ENCODE peak calls at places on chromosomes 7 and 10, in six cellular contexts. One of them, this sample, is unnamed.

GRCh38 chr10:15897282-15897681 is 37.0 kb upstream of the MINDY3 start:
- DNase-seq in tibial nerve: no peak
- DNase-seq in posterior vena cava: no peak
- DNase-seq in naive thymus-derived CD8-positive, alpha-beta T cell: no peak
- DNase-seq in GM20000: no peak
- DNase-seq in skeletal muscle cell: peak; percentile 26
- DNase-seq in this sample: no peak

GRCh38 chr10:62501547-62501946 is 127.4 kb downstream of the ZNF365 start:
- DNase-seq in tibial nerve: no peak
- DNase-seq in naive thymus-derived CD8-positive, alpha-beta T cell: no peak
- DNase-seq in skeletal muscle cell: no peak
- DNase-seq in posterior vena cava: no peak
- DNase-seq in GM20000: no peak
- DNase-seq in this sample: no peak

GRCh38 chr7:143931739-143932138 is 3.3 kb upstream of the OR2F2 start:
- DNase-seq in skeletal muscle cell: no peak
- DNase-seq in posterior vena cava: no peak
- DNase-seq in GM20000: no peak
- DNase-seq in naive thymus-derived CD8-positive, alpha-beta T cell: no peak
- DNase-seq in tibial nerve: no peak
- DNase-seq in this sample: no peak

GRCh38 chr7:47669178-47669878 is 87.4 kb upstream of the TNS3 start:
- DNase-seq in posterior vena cava: peak; percentile 92
- DNase-seq in GM20000: peak; percentile 82
- DNase-seq in skeletal muscle cell: peak; percentile 92
- DNase-seq in tibial nerve: peak; percentile 63
- DNase-seq in naive thymus-derived CD8-positive, alpha-beta T cell: no peak
- DNase-seq in this sample: peak; percentile 85

GRCh38 chr7:155804431-155804831 is 7.8 kb downstream of the SHH start:
- DNase-seq in naive thymus-derived CD8-positive, alpha-beta T cell: no peak
- DNase-seq in GM20000: no peak
- DNase-seq in tibial nerve: no peak
- DNase-seq in skeletal muscle cell: no peak
- DNase-seq in posterior vena cava: peak; percentile 47
- DNase-seq in this sample: no peak

GRCh38 chr10:60208676-60209269 is 180.9 kb downstream of the ANK3 start:
- DNase-seq in GM20000: peak; percentile 8
- DNase-seq in posterior vena cava: no peak
- DNase-seq in tibial nerve: no peak
- DNase-seq in naive thymus-derived CD8-positive, alpha-beta T cell: no peak
- DNase-seq in skeletal muscle cell: peak; percentile 10
- DNase-seq in this sample: no peak

GRCh38 chr10:80411267-80411668 is 2.9 kb downstream of the PRXL2A start:
- DNase-seq in naive thymus-derived CD8-positive, alpha-beta T cell: no peak
- DNase-seq in tibial nerve: no peak
- DNase-seq in GM20000: no peak
- DNase-seq in skeletal muscle cell: no peak
- DNase-seq in posterior vena cava: no peak
- DNase-seq in this sample: no peak

GRCh38 chr7:45199506-45199905 is 41.9 kb downstream of the RAMP3 start:
- DNase-seq in posterior vena cava: no peak
- DNase-seq in GM20000: no peak
- DNase-seq in naive thymus-derived CD8-positive, alpha-beta T cell: no peak
- DNase-seq in tibial nerve: no peak
- DNase-seq in skeletal muscle cell: no peak
- DNase-seq in this sample: no peak

GRCh38 chr10:132684164-132684891 is 101.6 kb downstream of the NKX6-2 start:
- DNase-seq in naive thymus-derived CD8-positive, alpha-beta T cell: no peak
- DNase-seq in GM20000: no peak
- DNase-seq in posterior vena cava: peak; percentile 34
- DNase-seq in skeletal muscle cell: no peak
- DNase-seq in tibial nerve: no peak
- DNase-seq in this sample: no peak

GRCh38 chr10:14820010-14820774 is 17.6 kb downstream of the CDNF start:
- DNase-seq in tibial nerve: no peak
- DNase-seq in GM20000: no peak
- DNase-seq in posterior vena cava: no peak
- DNase-seq in skeletal muscle cell: peak; percentile 17
- DNase-seq in naive thymus-derived CD8-positive, alpha-beta T cell: no peak
- DNase-seq in this sample: no peak

GRCh38 chr7:47738563-47739166 is 156.8 kb upstream of the TNS3 start:
- DNase-seq in naive thymus-derived CD8-positive, alpha-beta T cell: no peak
- DNase-seq in GM20000: peak; percentile 28
- DNase-seq in skeletal muscle cell: no peak
- DNase-seq in tibial nerve: no peak
- DNase-seq in posterior vena cava: no peak
- DNase-seq in this sample: no peak

GRCh38 chr10:1130995-1131790 is 75.0 kb downstream of the WDR37 start:
- DNase-seq in tibial nerve: no peak
- DNase-seq in GM20000: no peak
- DNase-seq in posterior vena cava: no peak
- DNase-seq in naive thymus-derived CD8-positive, alpha-beta T cell: no peak
- DNase-seq in skeletal muscle cell: no peak
- DNase-seq in this sample: no peak

GRCh38 chr10:61939575-61940301 is 38.2 kb downstream of the ARID5B start:
- DNase-seq in tibial nerve: no peak
- DNase-seq in posterior vena cava: no peak
- DNase-seq in naive thymus-derived CD8-positive, alpha-beta T cell: no peak
- DNase-seq in GM20000: no peak
- DNase-seq in skeletal muscle cell: peak; percentile 61
- DNase-seq in this sample: no peak

GRCh38 chr7:35482231-35482630 is 212.7 kb downstream of the HERPUD2 start:
- DNase-seq in tibial nerve: no peak
- DNase-seq in GM20000: no peak
- DNase-seq in skeletal muscle cell: no peak
- DNase-seq in posterior vena cava: no peak
- DNase-seq in naive thymus-derived CD8-positive, alpha-beta T cell: no peak
- DNase-seq in this sample: no peak

GRCh38 chr10:52245547-52245946 is 68.5 kb upstream of the DKK1 start:
- DNase-seq in GM20000: no peak
- DNase-seq in naive thymus-derived CD8-positive, alpha-beta T cell: no peak
- DNase-seq in tibial nerve: no peak
- DNase-seq in skeletal muscle cell: no peak
- DNase-seq in posterior vena cava: no peak
- DNase-seq in this sample: no peak

GRCh38 chr10:42938351-42938750 is 138.5 kb upstream of the RET start:
- DNase-seq in GM20000: no peak
- DNase-seq in naive thymus-derived CD8-positive, alpha-beta T cell: no peak
- DNase-seq in tibial nerve: no peak
- DNase-seq in skeletal muscle cell: no peak
- DNase-seq in posterior vena cava: no peak
- DNase-seq in this sample: peak; percentile 4

GRCh38 chr7:123460616-123461015 is 73.8 kb downstream of the IQUB start:
- DNase-seq in skeletal muscle cell: peak; percentile 39
- DNase-seq in tibial nerve: no peak
- DNase-seq in naive thymus-derived CD8-positive, alpha-beta T cell: no peak
- DNase-seq in GM20000: no peak
- DNase-seq in posterior vena cava: no peak
- DNase-seq in this sample: no peak

GRCh38 chr10:97683556-97684357 is 3.3 kb downstream of the AVPI1 start:
- DNase-seq in GM20000: no peak
- DNase-seq in naive thymus-derived CD8-positive, alpha-beta T cell: no peak
- DNase-seq in skeletal muscle cell: no peak
- DNase-seq in tibial nerve: peak; percentile 26
- DNase-seq in posterior vena cava: no peak
- DNase-seq in this sample: no peak

GRCh38 chr7:78783179-78783962 is 670.1 kb downstream of the MAGI2 start:
- DNase-seq in tibial nerve: no peak
- DNase-seq in GM20000: no peak
- DNase-seq in posterior vena cava: no peak
- DNase-seq in naive thymus-derived CD8-positive, alpha-beta T cell: no peak
- DNase-seq in skeletal muscle cell: no peak
- DNase-seq in this sample: no peak

This sample was measured in breast epithelium.